ENCODE peak calls at places on chromosome 5, in ten cellular contexts. One of them, this sample, is unnamed.

GRCh38 chr5:10140195-10140973 is 109.3 kb downstream of the ATPSCKMT start:
- DNase-seq in HFFc6: peak; percentile 13
- DNase-seq in upper lobe of right lung: no peak
- DNase-seq in fibroblast of lung: peak; percentile 5
- DNase-seq in pancreas: no peak
- DNase-seq in stomach: no peak
- DNase-seq in A549: peak; percentile 41
- DNase-seq in GM13976: no peak
- DNase-seq in transverse colon: no peak
- DNase-seq in neural crest cell: no peak
- DNase-seq in this sample: no peak

GRCh38 chr5:56595561-56595960 is 219.8 kb upstream of the MAP3K1 start:
- DNase-seq in stomach: no peak
- DNase-seq in pancreas: no peak
- DNase-seq in GM13976: no peak
- DNase-seq in upper lobe of right lung: no peak
- DNase-seq in fibroblast of lung: no peak
- DNase-seq in transverse colon: no peak
- DNase-seq in neural crest cell: no peak
- DNase-seq in A549: no peak
- DNase-seq in HFFc6: no peak
- DNase-seq in this sample: no peak

GRCh38 chr5:3129252-3129651 is 377.8 kb upstream of the IRX2 start:
- DNase-seq in GM13976: no peak
- DNase-seq in fibroblast of lung: no peak
- DNase-seq in HFFc6: no peak
- DNase-seq in A549: no peak
- DNase-seq in transverse colon: no peak
- DNase-seq in stomach: no peak
- DNase-seq in pancreas: no peak
- DNase-seq in upper lobe of right lung: no peak
- DNase-seq in neural crest cell: no peak
- DNase-seq in this sample: no peak

GRCh38 chr5:119315516-119315949 is 40.3 kb upstream of the TNFAIP8 start:
- DNase-seq in GM13976: peak; percentile 63
- DNase-seq in HFFc6: no peak
- DNase-seq in fibroblast of lung: peak; percentile 26
- DNase-seq in A549: peak; percentile 70
- DNase-seq in upper lobe of right lung: no peak
- DNase-seq in transverse colon: no peak
- DNase-seq in neural crest cell: no peak
- DNase-seq in pancreas: no peak
- DNase-seq in stomach: no peak
- DNase-seq in this sample: no peak

GRCh38 chr5:118366429-118366828 is 621.9 kb downstream of the DTWD2 start:
- DNase-seq in A549: no peak
- DNase-seq in transverse colon: no peak
- DNase-seq in stomach: no peak
- DNase-seq in neural crest cell: no peak
- DNase-seq in fibroblast of lung: no peak
- DNase-seq in HFFc6: no peak
- DNase-seq in GM13976: no peak
- DNase-seq in pancreas: no peak
- DNase-seq in upper lobe of right lung: no peak
- DNase-seq in this sample: no peak

GRCh38 chr5:61974680-61975079 is 331.3 kb upstream of the KIF2A start:
- DNase-seq in HFFc6: no peak
- DNase-seq in stomach: no peak
- DNase-seq in transverse colon: no peak
- DNase-seq in GM13976: no peak
- DNase-seq in pancreas: no peak
- DNase-seq in fibroblast of lung: no peak
- DNase-seq in A549: no peak
- DNase-seq in neural crest cell: no peak
- DNase-seq in upper lobe of right lung: no peak
- DNase-seq in this sample: no peak

GRCh38 chr5:124007675-124008398 is 495.9 kb downstream of the CSNK1G3 start:
- DNase-seq in neural crest cell: no peak
- DNase-seq in GM13976: no peak
- DNase-seq in upper lobe of right lung: no peak
- DNase-seq in A549: peak; percentile 18
- DNase-seq in HFFc6: no peak
- DNase-seq in stomach: no peak
- DNase-seq in pancreas: no peak
- DNase-seq in fibroblast of lung: peak; percentile 55
- DNase-seq in transverse colon: no peak
- DNase-seq in this sample: no peak

GRCh38 chr5:133873936-133874585 is 94.4 kb downstream of the C5orf15 start:
- DNase-seq in stomach: no peak
- DNase-seq in pancreas: no peak
- DNase-seq in A549: no peak
- DNase-seq in neural crest cell: no peak
- DNase-seq in GM13976: no peak
- DNase-seq in fibroblast of lung: peak; percentile 21
- DNase-seq in upper lobe of right lung: no peak
- DNase-seq in transverse colon: no peak
- DNase-seq in HFFc6: no peak
- DNase-seq in this sample: no peak

GRCh38 chr5:14487896-14488570 is 93.6 kb upstream of the OTULINL start:
- DNase-seq in fibroblast of lung: no peak
- DNase-seq in GM13976: peak; percentile 29
- DNase-seq in neural crest cell: no peak
- DNase-seq in upper lobe of right lung: no peak
- DNase-seq in A549: no peak
- DNase-seq in transverse colon: no peak
- DNase-seq in pancreas: no peak
- DNase-seq in HFFc6: no peak
- DNase-seq in stomach: no peak
- DNase-seq in this sample: no peak

GRCh38 chr5:139651863-139652787 is 4.0 kb downstream of the CXXC5 start:
- DNase-seq in pancreas: peak; percentile 78
- DNase-seq in transverse colon: peak; percentile 87
- DNase-seq in A549: peak; percentile 64
- DNase-seq in GM13976: peak; percentile 93
- DNase-seq in stomach: peak; percentile 86
- DNase-seq in fibroblast of lung: peak; percentile 77
- DNase-seq in HFFc6: peak; percentile 92
- DNase-seq in upper lobe of right lung: peak; percentile 90
- DNase-seq in neural crest cell: peak; percentile 47
- DNase-seq in this sample: no peak

GRCh38 chr5:74389531-74390305 is 250.8 kb downstream of the ENC1 start:
- DNase-seq in pancreas: no peak
- DNase-seq in upper lobe of right lung: no peak
- DNase-seq in neural crest cell: no peak
- DNase-seq in fibroblast of lung: no peak
- DNase-seq in HFFc6: no peak
- DNase-seq in GM13976: no peak
- DNase-seq in stomach: no peak
- DNase-seq in transverse colon: no peak
- DNase-seq in A549: no peak
- DNase-seq in this sample: no peak

GRCh38 chr5:42840279-42840678 is 28.6 kb upstream of the SELENOP start:
- DNase-seq in pancreas: no peak
- DNase-seq in GM13976: no peak
- DNase-seq in transverse colon: peak; percentile 19
- DNase-seq in stomach: peak; percentile 88
- DNase-seq in upper lobe of right lung: peak; percentile 92
- DNase-seq in A549: no peak
- DNase-seq in neural crest cell: no peak
- DNase-seq in HFFc6: peak; percentile 33
- DNase-seq in fibroblast of lung: peak; percentile 99
- DNase-seq in this sample: peak; percentile 66

GRCh38 chr5:1087428-1087827 is 24.4 kb downstream of the SLC12A7 start:
- DNase-seq in neural crest cell: no peak
- DNase-seq in HFFc6: no peak
- DNase-seq in GM13976: no peak
- DNase-seq in upper lobe of right lung: no peak
- DNase-seq in stomach: no peak
- DNase-seq in transverse colon: no peak
- DNase-seq in pancreas: no peak
- DNase-seq in fibroblast of lung: no peak
- DNase-seq in A549: no peak
- DNase-seq in this sample: no peak

GRCh38 chr5:155049569-155050383 is 36.2 kb downstream of the KIF4B start:
- DNase-seq in A549: peak; percentile 31
- DNase-seq in pancreas: no peak
- DNase-seq in fibroblast of lung: no peak
- DNase-seq in transverse colon: no peak
- DNase-seq in GM13976: no peak
- DNase-seq in HFFc6: no peak
- DNase-seq in neural crest cell: no peak
- DNase-seq in upper lobe of right lung: no peak
- DNase-seq in stomach: no peak
- DNase-seq in this sample: no peak
- TF ChIP-seq CTCF in A549: peak; percentile 25
- TF ChIP-seq CTCF in pancreas: no peak
- TF ChIP-seq CTCF in fibroblast of lung: peak; percentile 23
- TF ChIP-seq CTCF in transverse colon: no peak
- TF ChIP-seq CTCF in GM13976: peak; percentile 14
- TF ChIP-seq CTCF in HFFc6: peak; percentile 66
- TF ChIP-seq CTCF in neural crest cell: peak; percentile 54
- TF ChIP-seq CTCF in upper lobe of right lung: no peak
- TF ChIP-seq CTCF in stomach: no peak
- TF ChIP-seq CTCF in this sample: no peak

GRCh38 chr5:141366016-141366896 is 2.3 kb downstream of the PCDHGA5 start:
- DNase-seq in pancreas: no peak
- DNase-seq in HFFc6: no peak
- DNase-seq in A549: no peak
- DNase-seq in fibroblast of lung: no peak
- DNase-seq in GM13976: no peak
- DNase-seq in stomach: no peak
- DNase-seq in neural crest cell: no peak
- DNase-seq in transverse colon: no peak
- DNase-seq in upper lobe of right lung: no peak
- DNase-seq in this sample: no peak

GRCh38 chr5:141374627-141375026 is 936 bp downstream of the PCDHGA6 start:
- DNase-seq in HFFc6: no peak
- DNase-seq in pancreas: no peak
- DNase-seq in A549: no peak
- DNase-seq in stomach: no peak
- DNase-seq in transverse colon: no peak
- DNase-seq in fibroblast of lung: no peak
- DNase-seq in upper lobe of right lung: no peak
- DNase-seq in GM13976: no peak
- DNase-seq in neural crest cell: no peak
- DNase-seq in this sample: no peak

GRCh38 chr5:141371572-141372475 is 1.8 kb downstream of the PCDHGB3 start:
- DNase-seq in stomach: no peak
- DNase-seq in HFFc6: no peak
- DNase-seq in neural crest cell: no peak
- DNase-seq in transverse colon: no peak
- DNase-seq in fibroblast of lung: no peak
- DNase-seq in GM13976: no peak
- DNase-seq in upper lobe of right lung: no peak
- DNase-seq in A549: no peak
- DNase-seq in pancreas: no peak
- DNase-seq in this sample: no peak

GRCh38 chr5:141373673-141374317 is at the start of gene PCDHGA6:
- DNase-seq in neural crest cell: no peak
- DNase-seq in GM13976: no peak
- DNase-seq in stomach: no peak
- DNase-seq in fibroblast of lung: peak; percentile 57
- DNase-seq in HFFc6: no peak
- DNase-seq in pancreas: no peak
- DNase-seq in A549: no peak
- DNase-seq in upper lobe of right lung: no peak
- DNase-seq in transverse colon: no peak
- DNase-seq in this sample: no peak

GRCh38 chr5:141369994-141370848 is at the start of gene PCDHGB3:
- DNase-seq in A549: peak; percentile 55
- DNase-seq in upper lobe of right lung: no peak
- DNase-seq in HFFc6: peak; percentile 73
- DNase-seq in GM13976: peak; percentile 57
- DNase-seq in neural crest cell: no peak
- DNase-seq in stomach: no peak
- DNase-seq in transverse colon: peak; percentile 21
- DNase-seq in fibroblast of lung: peak; percentile 70
- DNase-seq in pancreas: no peak
- DNase-seq in this sample: no peak
- TF ChIP-seq CTCF in A549: peak; percentile 28
- TF ChIP-seq CTCF in upper lobe of right lung: peak; percentile 25
- TF ChIP-seq CTCF in HFFc6: peak; percentile 70
- TF ChIP-seq CTCF in GM13976: peak; percentile 53
- TF ChIP-seq CTCF in neural crest cell: no peak
- TF ChIP-seq CTCF in stomach: no peak
- TF ChIP-seq CTCF in transverse colon: no peak
- TF ChIP-seq CTCF in fibroblast of lung: peak; percentile 47
- TF ChIP-seq CTCF in pancreas: no peak
- TF ChIP-seq CTCF in this sample: no peak

GRCh38 chr5:179530069-179530998 is 20.0 kb upstream of the RUFY1 start:
- DNase-seq in pancreas: no peak
- DNase-seq in upper lobe of right lung: peak; percentile 83
- DNase-seq in A549: peak; percentile 29
- DNase-seq in HFFc6: no peak
- DNase-seq in transverse colon: peak; percentile 72
- DNase-seq in neural crest cell: peak; percentile 51
- DNase-seq in stomach: peak; percentile 62
- DNase-seq in GM13976: peak; percentile 86
- DNase-seq in fibroblast of lung: peak; percentile 48
- DNase-seq in this sample: peak; percentile 66
- TF ChIP-seq CTCF in pancreas: no peak
- TF ChIP-seq CTCF in upper lobe of right lung: peak; percentile 48
- TF ChIP-seq CTCF in A549: no peak
- TF ChIP-seq CTCF in HFFc6: peak; percentile 23
- TF ChIP-seq CTCF in transverse colon: no peak
- TF ChIP-seq CTCF in neural crest cell: no peak
- TF ChIP-seq CTCF in stomach: peak; percentile 17
- TF ChIP-seq CTCF in GM13976: peak; percentile 47
- TF ChIP-seq CTCF in fibroblast of lung: no peak
- TF ChIP-seq CTCF in this sample: no peak

GRCh38 chr5:25646421-25647341 is 1001.9 kb upstream of the CDH10 start:
- DNase-seq in neural crest cell: no peak
- DNase-seq in GM13976: no peak
- DNase-seq in pancreas: no peak
- DNase-seq in transverse colon: no peak
- DNase-seq in HFFc6: no peak
- DNase-seq in fibroblast of lung: no peak
- DNase-seq in A549: no peak
- DNase-seq in stomach: no peak
- DNase-seq in upper lobe of right lung: no peak
- DNase-seq in this sample: no peak

DNA sequence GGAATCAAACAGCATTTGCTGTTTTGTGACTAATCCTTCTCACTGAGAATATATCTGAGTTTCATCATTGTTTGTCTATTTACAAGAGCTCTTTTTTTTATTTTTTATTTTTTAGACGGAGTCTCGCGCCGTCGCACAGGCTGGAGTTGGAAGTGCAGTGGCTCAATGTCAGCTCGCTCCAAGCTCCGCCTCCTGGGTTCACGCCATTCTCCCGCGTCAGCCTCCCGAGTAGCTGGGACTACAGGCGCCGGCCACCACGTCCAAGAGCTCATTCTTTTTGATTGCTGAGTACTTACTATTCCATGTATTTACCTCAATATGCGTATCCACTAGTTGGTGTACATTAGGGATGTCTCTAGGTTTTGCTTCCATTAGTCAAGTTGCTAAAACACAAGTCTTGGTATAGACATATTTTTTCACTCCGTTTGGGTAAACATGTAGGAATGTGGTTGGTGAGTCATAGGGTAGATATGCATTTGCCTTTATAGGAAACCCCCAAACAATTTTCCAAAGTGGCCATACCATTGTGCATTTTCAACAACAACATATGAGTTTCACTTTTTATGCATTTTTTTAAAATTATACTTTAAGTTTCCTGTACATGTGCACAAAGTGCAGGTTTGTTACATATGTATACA is 1005.0 kb upstream of the CDH10 start:
- DNase-seq in HFFc6: no peak
- DNase-seq in upper lobe of right lung: no peak
- DNase-seq in stomach: no peak
- DNase-seq in A549: no peak
- DNase-seq in fibroblast of lung: no peak
- DNase-seq in GM13976: no peak
- DNase-seq in pancreas: no peak
- DNase-seq in transverse colon: no peak
- DNase-seq in neural crest cell: no peak
- DNase-seq in this sample: no peak
- TF ChIP-seq CTCF in HFFc6: no peak
- TF ChIP-seq CTCF in upper lobe of right lung: no peak
- TF ChIP-seq CTCF in stomach: no peak
- TF ChIP-seq CTCF in A549: no peak
- TF ChIP-seq CTCF in fibroblast of lung: no peak
- TF ChIP-seq CTCF in GM13976: no peak
- TF ChIP-seq CTCF in pancreas: no peak
- TF ChIP-seq CTCF in transverse colon: no peak
- TF ChIP-seq CTCF in neural crest cell: no peak
- TF ChIP-seq CTCF in this sample: no peak